ENCODE peak calls at places on chromosomes 4 and X, in seven cellular contexts. U is ovary, P is HFFc6, X is left lung, J is cardiac muscle cell, S is nephron progenitor cell, D is neural crest cell. W is an unnamed sample.

GRCh38 chr4:144411700-144412099 is 234.3 kb upstream of the HHIP start:
- DNase-seq in U (no peak), P (no peak), X (no peak), J (no peak), S (no peak), D (no peak), W (no peak)

GRCh38 chrX:149908727-149909126 is 20.6 kb upstream of the HSFX4 start:
- DNase-seq in U (no peak), P (no peak), X (no peak), J (no peak), S (no peak), D (no peak), W (no peak)

GRCh38 chrX:128019218-128019617 is 33.0 kb downstream of the ACTRT1 start:
- DNase-seq in U (no peak), P (no peak), X (no peak), J (no peak), S (no peak), D (no peak), W (no peak)

GRCh38 chr4:134934036-134934806 is 732.6 kb upstream of the PABPC4L start:
- DNase-seq in U (no peak), P (no peak), X (no peak), J (no peak), S (no peak), D (no peak), W (no peak)

GRCh38 chr4:98778206-98778605 is 119.8 kb upstream of the TSPAN5 start:
- DNase-seq in U (no peak), P (peak; percentile 81), X (no peak), J (no peak), S (no peak), D (no peak), W (no peak)

GRCh38 chr4:147769386-147769785 is 37.5 kb downstream of the ARHGAP10 start:
- DNase-seq in U (no peak), P (peak; percentile 23), X (no peak), J (no peak), S (no peak), D (no peak), W (no peak)

GRCh38 chr4:1825326-1825725 is 30.6 kb downstream of the LETM1 start:
- DNase-seq in U (no peak), P (no peak), X (no peak), J (no peak), S (no peak), D (no peak), W (no peak)

GRCh38 chr4:4659871-4660651 is 118.2 kb upstream of the STX18 start:
- DNase-seq in U (no peak), P (peak; percentile 83), X (no peak), J (no peak), S (no peak), D (no peak), W (no peak)

GRCh38 chr4:111230265-111230664 is 607.4 kb upstream of the PITX2 start:
- DNase-seq in U (no peak), P (peak; percentile 50), X (no peak), J (no peak), S (no peak), D (no peak), W (no peak)

GRCh38 chrX:48815266-48815665 is 11.0 kb upstream of the ERAS start:
- DNase-seq in U (no peak), P (no peak), X (no peak), J (no peak), S (no peak), D (no peak), W (no peak)

GRCh38 chr4:129747756-129748155 is 651.8 kb downstream of the C4orf33 start:
- DNase-seq in U (no peak), P (no peak), X (peak; percentile 35), J (no peak), S (no peak), D (no peak), W (no peak)

GRCh38 chrX:48956728-48957414 is 536 bp downstream of the OTUD5 start:
- DNase-seq in U (peak; percentile 57), P (no peak), X (no peak), J (peak; percentile 15), S (peak; percentile 31), D (no peak), W (peak; percentile 20)

GRCh38 chrX:41785685-41786084 is 61.7 kb downstream of the GPR82 start:
- DNase-seq in U (no peak), P (no peak), X (no peak), J (no peak), S (no peak), D (no peak), W (no peak)

GRCh38 chrX:115261148-115261547 is 27.3 kb upstream of the LRCH2 start:
- DNase-seq in U (no peak), P (no peak), X (no peak), J (no peak), S (no peak), D (no peak), W (no peak)

GRCh38 chr4:40731792-40732245 is 17.9 kb upstream of the NSUN7 start:
- DNase-seq in U (no peak), P (no peak), X (peak; percentile 75), J (peak; percentile 40), S (no peak), D (no peak), W (no peak)

GRCh38 chrX:37380920-37381319 is 31.8 kb downstream of the PRRG1 start:
- DNase-seq in U (no peak), P (peak; percentile 54), X (no peak), J (no peak), S (no peak), D (no peak), W (no peak)

GRCh38 chr4:107870916-107871786 is 46.4 kb downstream of the SGMS2 start:
- DNase-seq in U (no peak), P (no peak), X (no peak), J (no peak), S (no peak), D (no peak), W (no peak)

DNA sequence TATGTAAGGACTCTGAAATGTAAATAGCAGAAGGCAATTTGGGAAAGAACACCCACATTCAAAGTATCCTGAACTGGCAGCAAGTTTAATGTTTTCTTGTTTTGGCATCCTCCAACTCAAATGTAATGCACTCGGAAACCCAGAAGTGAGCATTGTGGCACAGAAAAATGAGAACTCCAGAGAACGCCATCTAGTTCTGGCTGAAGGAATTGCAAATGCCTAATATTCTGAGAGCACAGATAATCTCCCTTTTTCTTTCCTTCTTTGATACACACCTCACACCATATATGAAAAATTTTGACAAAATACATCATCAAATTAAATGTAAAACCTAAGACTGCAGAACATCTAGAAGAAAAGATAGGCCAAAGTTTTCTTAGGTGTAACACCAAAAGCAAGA is 52.1 kb downstream of the PWWP3B start:
- DNase-seq in U (no peak), P (no peak), X (no peak), J (peak; percentile 5), S (no peak), D (no peak), W (no peak)
- TF ChIP-seq CTCF in U (no peak), P (no peak), X (peak; percentile 9), J (peak; percentile 46), S (peak; percentile 29), D (peak; percentile 45), W (no peak)

DNA sequence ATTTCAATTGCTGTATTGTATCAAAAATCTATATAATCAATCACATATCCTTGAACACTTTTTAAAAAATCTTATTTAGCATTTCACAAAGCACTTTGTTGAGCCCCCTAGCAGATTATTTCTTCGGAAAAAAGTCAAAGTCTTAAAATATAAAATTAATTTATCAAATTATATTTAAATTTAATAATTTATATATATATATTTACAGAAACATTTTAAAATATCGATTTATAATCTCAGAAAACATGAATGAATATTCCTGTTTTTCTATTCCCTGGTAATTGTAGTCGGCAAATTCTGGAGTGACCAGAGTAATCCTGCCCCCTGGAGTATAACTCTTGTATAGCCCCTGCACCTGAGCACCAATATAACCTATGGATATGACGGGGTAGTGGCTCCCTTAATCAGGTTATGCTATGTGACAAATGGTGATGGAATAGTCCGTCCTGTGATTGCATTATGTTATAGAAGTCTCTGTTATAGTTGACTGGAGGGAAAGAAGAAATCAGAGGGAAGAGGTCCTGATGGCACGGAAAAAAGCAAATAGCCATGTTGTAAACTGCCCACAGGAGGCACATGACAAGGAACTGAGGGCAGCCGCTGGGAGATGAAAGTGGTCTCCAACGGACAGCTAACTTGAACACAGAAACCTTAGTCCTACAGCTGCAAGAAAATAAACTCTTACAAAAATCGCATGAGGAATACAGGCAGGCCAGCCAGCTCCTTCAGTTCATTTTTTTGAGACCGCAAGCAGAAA is 1092.3 kb downstream of the ARAP2 start:
- DNase-seq in U (no peak), P (no peak), X (no peak), J (peak; percentile 50), S (peak; percentile 50), D (peak; percentile 16), W (peak; percentile 57)
- TF ChIP-seq CTCF in U (no peak), P (peak; percentile 61), X (peak; percentile 20), J (no peak), S (peak; percentile 48), D (peak; percentile 73), W (peak; percentile 73)

DNA sequence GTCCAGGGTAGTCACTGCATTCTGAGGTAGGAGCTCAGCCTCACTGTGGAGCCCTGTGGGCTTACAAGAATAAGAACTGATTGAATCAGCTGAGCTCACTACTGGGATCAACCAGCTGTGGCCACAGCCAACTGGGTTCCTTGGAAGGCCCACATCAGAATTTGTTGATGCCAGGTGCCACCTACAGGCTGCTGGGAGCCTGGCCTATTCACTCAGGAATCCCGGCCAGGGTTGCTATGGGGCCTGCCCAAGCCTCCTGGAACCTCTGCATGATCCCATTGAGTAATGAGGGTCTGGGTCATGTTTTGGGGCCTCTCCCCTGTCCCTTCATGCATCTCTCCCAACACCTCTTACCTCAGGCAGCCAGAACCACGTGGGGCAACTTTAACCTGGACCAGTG is 53.9 kb upstream of the KIAA1210 start:
- DNase-seq in U (no peak), P (no peak), X (no peak), J (no peak), S (no peak), D (no peak), W (no peak)
- TF ChIP-seq CTCF in U (no peak), P (peak; percentile 41), X (no peak), J (peak; percentile 42), S (no peak), D (no peak), W (no peak)

GRCh38 chrX:10600479-10600878 is 19.9 kb downstream of the MID1 start:
- DNase-seq in U (no peak), P (no peak), X (no peak), J (no peak), S (no peak), D (no peak), W (no peak)

GRCh38 chrX:10603612-10604011 is 16.8 kb downstream of the MID1 start:
- DNase-seq in U (no peak), P (no peak), X (no peak), J (no peak), S (no peak), D (no peak), W (no peak)

GRCh38 chrX:10602646-10603045 is 17.7 kb downstream of the MID1 start:
- DNase-seq in U (no peak), P (no peak), X (no peak), J (no peak), S (no peak), D (no peak), W (no peak)

GRCh38 chrX:10598540-10598939 is 21.8 kb downstream of the MID1 start:
- DNase-seq in U (no peak), P (no peak), X (no peak), J (peak; percentile 31), S (no peak), D (no peak), W (no peak)

DNA sequence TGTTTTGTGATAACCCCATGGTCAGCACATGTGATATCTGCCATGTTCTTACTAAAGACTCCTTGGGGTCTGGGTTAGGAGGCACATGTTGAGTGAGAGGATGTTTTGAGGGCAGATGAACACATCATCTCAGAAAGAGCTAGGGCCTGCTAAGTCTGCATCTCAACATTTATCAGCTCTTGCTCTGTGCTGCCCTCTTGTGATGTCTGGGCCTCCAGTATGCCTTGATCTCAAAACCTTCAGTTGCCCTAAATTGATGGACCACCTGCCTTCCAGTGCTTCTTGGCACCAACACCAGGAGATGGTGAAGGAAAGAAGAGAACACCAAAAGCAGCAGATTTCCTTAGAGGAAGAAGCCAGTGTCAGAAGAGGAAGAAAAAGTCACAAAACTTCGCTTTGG is 22.5 kb downstream of the MID1 start:
- DNase-seq in U (no peak), P (peak; percentile 30), X (no peak), J (peak; percentile 19), S (no peak), D (no peak), W (peak; percentile 31)
- TF ChIP-seq CTCF in U (no peak), P (peak; percentile 72), X (peak; percentile 16), J (peak; percentile 43), S (no peak), D (peak; percentile 49), W (no peak)

W was measured in glutamatergic neuron.